ENCODE peak calls at places on chromosomes 5 and 9, in six cellular contexts. P, M, T, I, U and F are unnamed samples.

GRCh38 chr5:82793808-82794419 is 283.3 kb downstream of the TMEM167A start:
- DNase-seq in M (no peak), T (peak; percentile 15), P (no peak), U (peak; percentile 31), I (peak; percentile 6), F (peak; percentile 38)

GRCh38 chr9:36787709-36788108 is 215.0 kb downstream of the MELK start:
- DNase-seq in P (no peak), I (no peak), T (no peak), U (no peak), M (no peak), F (no peak)

GRCh38 chr5:128637031-128637430 is 99.0 kb upstream of the FBN2 start:
- DNase-seq in M (no peak), I (peak; percentile 67), P (no peak), U (no peak), T (peak; percentile 73), F (no peak)

GRCh38 chr5:177310757-177311173 is 933 bp downstream of the MXD3 start:
- DNase-seq in I (no peak), T (no peak), P (no peak), M (peak; percentile 51), U (no peak), F (peak; percentile 65)

GRCh38 chr9:35104586-35104985 is 1.7 kb upstream of the STOML2 start:
- DNase-seq in I (no peak), U (no peak), P (no peak), T (no peak), M (peak; percentile 11), F (no peak)

GRCh38 chr9:25255216-25255615 is 423.0 kb downstream of the TUSC1 start:
- DNase-seq in U (no peak), T (no peak), P (no peak), I (no peak), M (no peak), F (no peak)

GRCh38 chr9:131892162-131892707 is 152.4 kb upstream of the RAPGEF1 start:
- DNase-seq in M (peak; percentile 3), P (no peak), I (peak; percentile 37), U (no peak), T (no peak), F (no peak)

GRCh38 chr5:133750356-133750755 is 138.0 kb upstream of the FSTL4 start:
- DNase-seq in M (no peak), P (no peak), I (no peak), T (no peak), U (no peak), F (no peak)

GRCh38 chr9:107638922-107639321 is 149.4 kb upstream of the KLF4 start:
- DNase-seq in U (no peak), T (peak; percentile 78), I (peak; percentile 53), M (peak; percentile 88), P (peak; percentile 80), F (no peak)

GRCh38 chr9:38068616-38068865 is 486 bp downstream of the SHB start:
- DNase-seq in P (peak; percentile 61), M (peak; percentile 77), I (peak; percentile 62), T (peak; percentile 86), U (no peak), F (no peak)

GRCh38 chr5:87650284-87650683 is 237.6 kb upstream of the CCNH start:
- DNase-seq in U (no peak), I (peak; percentile 72), M (no peak), T (no peak), P (no peak), F (no peak)

GRCh38 chr5:117041926-117042595 is 467.4 kb upstream of the SEMA6A start:
- DNase-seq in M (no peak), I (no peak), U (no peak), P (no peak), T (no peak), F (peak; percentile 11)

GRCh38 chr9:119298076-119298853 is 71.0 kb downstream of the BRINP1 start:
- DNase-seq in M (no peak), I (no peak), U (no peak), P (no peak), T (no peak), F (peak; percentile 42)

GRCh38 chr5:115379622-115380344 is 83.3 kb upstream of the CCDC112 start:
- DNase-seq in T (no peak), P (no peak), M (no peak), U (no peak), I (peak; percentile 64), F (no peak)

GRCh38 chr9:33748633-33749304 is 46.6 kb upstream of the PRSS3 start:
- DNase-seq in T (no peak), I (no peak), M (no peak), P (no peak), U (no peak), F (no peak)

GRCh38 chr5:175567954-175568353 is 89.6 kb downstream of the SFXN1 start:
- DNase-seq in P (no peak), M (no peak), U (no peak), T (no peak), I (no peak), F (peak; percentile 39)

GRCh38 chr9:5231212-5231611 is at the start of gene INSL4:
- DNase-seq in U (no peak), P (no peak), T (peak; percentile 2), I (peak; percentile 35), M (no peak), F (no peak)

GRCh38 chr5:125232779-125233230 is 486.4 kb upstream of the ZNF608 start:
- DNase-seq in M (no peak), P (no peak), U (no peak), T (peak; percentile 82), I (peak; percentile 93), F (no peak)

GRCh38 chr5:98934581-98934980 is 5.8 kb upstream of the CHD1 start:
- DNase-seq in M (no peak), P (no peak), T (no peak), I (peak; percentile 49), U (no peak), F (no peak)

GRCh38 chr5:98825582-98826375 is 52.3 kb downstream of the RGMB start:
- DNase-seq in U (no peak), T (no peak), M (no peak), I (no peak), P (no peak), F (no peak)

GRCh38 chr5:119356384-119357188 is 767 bp downstream of the TNFAIP8 start:
- DNase-seq in M (no peak), U (no peak), P (no peak), I (peak; percentile 35), T (peak; percentile 58), F (no peak)

GRCh38 chr5:139232161-139232724 is 34.1 kb upstream of the SIL1 start:
- DNase-seq in I (peak; percentile 41), P (no peak), U (no peak), M (no peak), T (peak; percentile 41), F (no peak)

GRCh38 chr9:21988056-21988990 is 5.9 kb downstream of the CDKN2A start:
- DNase-seq in T (no peak), U (no peak), I (no peak), M (no peak), P (no peak), F (no peak)

GRCh38 chr5:82364497-82364896 is 86.3 kb upstream of the RPS23 start:
- DNase-seq in I (peak; percentile 62), U (no peak), M (no peak), T (peak; percentile 90), P (no peak), F (peak; percentile 31)

GRCh38 chr9:37100317-37100716 is 20.1 kb upstream of the ZCCHC7 start:
- DNase-seq in M (no peak), P (no peak), U (no peak), I (peak; percentile 40), T (no peak), F (no peak)

GRCh38 chr5:87321605-87322004 is 53.9 kb downstream of the RASA1 start:
- DNase-seq in U (no peak), T (no peak), M (no peak), I (no peak), P (no peak), F (no peak)

GRCh38 chr5:141757402-141757801 is 75.4 kb upstream of the ARAP3 start:
- DNase-seq in U (no peak), M (no peak), I (peak; percentile 25), P (no peak), T (peak; percentile 42), F (peak; percentile 87)
- H3K27me3 ChIP-seq in U (no peaks in the 10 kb centered on the region), M (peaks cover 45% of the 10 kb centered on the region), I (peaks cover 21% of the 10 kb centered on the region), P (no peaks in the 10 kb centered on the region), T (peaks cover 87% of the 10 kb centered on the region), F (peaks cover 18% of the 10 kb centered on the region)

GRCh38 chr5:57408285-57408684 is 74.3 kb downstream of the ACTBL2 start:
- DNase-seq in P (no peak), M (no peak), I (no peak), U (no peak), T (no peak), F (no peak)

GRCh38 chr5:57412010-57412409 is 70.6 kb downstream of the ACTBL2 start:
- DNase-seq in I (peak; percentile 90), U (no peak), P (no peak), T (peak; percentile 84), M (no peak), F (no peak)

GRCh38 chr5:57408714-57409113 is 73.9 kb downstream of the ACTBL2 start:
- DNase-seq in T (peak; percentile 79), P (no peak), M (no peak), U (no peak), I (peak; percentile 63), F (no peak)

GRCh38 chr5:57412680-57413079 is 69.9 kb downstream of the ACTBL2 start:
- DNase-seq in P (no peak), M (no peak), T (peak; percentile 50), U (no peak), I (no peak), F (no peak)

DNA sequence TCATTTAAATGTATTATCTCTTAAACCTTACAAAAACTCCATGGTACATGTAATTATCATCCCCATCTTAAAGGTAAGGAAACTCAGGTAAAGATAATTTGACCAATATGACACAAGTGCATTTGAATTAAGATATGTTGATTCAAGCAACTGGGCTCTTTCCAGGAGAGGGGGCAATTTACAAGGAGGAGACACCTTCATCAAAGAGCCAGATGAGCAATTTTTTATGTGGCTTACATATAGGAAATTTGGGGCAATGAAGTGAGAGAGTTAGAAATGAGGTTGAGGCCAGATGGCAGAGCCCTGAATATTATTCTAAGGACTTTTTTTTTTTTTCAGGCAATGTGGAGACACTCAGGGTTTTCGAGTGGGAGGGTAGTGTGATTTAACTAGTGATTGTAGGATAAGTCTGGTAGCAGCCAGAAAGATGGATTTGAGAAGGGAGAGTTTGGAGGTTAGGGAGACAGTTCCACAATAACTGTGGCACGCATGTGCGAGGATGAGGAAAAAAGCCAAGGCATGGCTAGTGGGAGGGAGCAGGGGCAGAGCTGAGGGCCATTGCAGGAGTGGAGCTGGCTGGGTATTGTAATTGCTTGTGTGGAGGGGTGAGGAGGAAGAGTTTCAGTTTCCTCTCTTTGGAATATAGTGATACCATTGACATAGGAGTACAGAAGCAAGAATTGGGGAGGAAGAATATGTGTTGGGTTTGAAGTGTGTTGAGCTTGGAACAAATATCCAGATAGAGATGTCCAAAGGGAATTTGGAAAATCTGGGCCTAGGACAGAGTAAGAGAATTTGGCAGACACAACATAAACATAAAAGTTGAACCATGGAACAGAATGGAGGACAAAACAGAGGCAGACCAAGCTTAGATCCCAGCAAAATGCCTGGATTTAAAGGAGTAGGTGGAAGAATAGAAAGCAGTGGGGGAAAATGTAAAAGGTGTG is 72.0 kb downstream of the ACTBL2 start:
- DNase-seq in I (no peak), U (no peak), P (no peak), T (no peak), M (no peak), F (no peak)
- H3K4me3 ChIP-seq in I (no peak overlapping the region), U (no peak overlapping the region), P (no peak overlapping the region), T (no peak overlapping the region), M (no peak overlapping the region), F (no peak overlapping the region)

GRCh38 chr5:171521219-171521633 is 101.8 kb downstream of the FGF18 start:
- DNase-seq in M (peak; percentile 81), T (peak; percentile 91), P (peak; percentile 55), I (peak; percentile 96), U (peak; percentile 50), F (peak; percentile 58)
- H3K27me3 ChIP-seq in M (no peaks in the 10 kb centered on the region), T (no peaks in the 10 kb centered on the region), P (no peaks in the 10 kb centered on the region), I (no peaks in the 10 kb centered on the region), U (no peaks in the 10 kb centered on the region), F (no peaks in the 10 kb centered on the region)

GRCh38 chr5:77209495-77210090 is 887 bp upstream of the PDE8B start:
- DNase-seq in M (no peak), T (peak; percentile 4), I (no peak), U (no peak), P (no peak), F (peak; percentile 18)
- H3K4me3 ChIP-seq in M (peak overlapping the region; percentile 63), T (peak overlapping the region; percentile 54), I (no peak overlapping the region), U (no peak overlapping the region), P (no peak overlapping the region), F (peak overlapping the region; percentile 31)